ENCODE peak calls at places on chromosomes 16 and 17, in ten cellular contexts. Y is stomach; W is RWPE2; G is BE2C; Z is spleen; F is HAP-1; A is thyroid gland; X is body of pancreas; H is CD8-positive, alpha-beta memory T cell; B is colonic mucosa. E is an unnamed sample. For H3K4me1, the result is how much of the 10 kb centered on the place peaks cover.

GRCh38 chr17:79425686-79426085 is 185.2 kb downstream of the RBFOX3 start:
- DNase-seq in Y (no peak), X (no peak), W (no peak), Z (no peak), H (no peak), F (no peak), A (no peak), G (no peak), B (no peak), E (no peak)

GRCh38 chr17:51014129-51014528 is 106.5 kb downstream of the SPAG9 start:
- DNase-seq in X (no peak), H (no peak), G (no peak), A (no peak), F (no peak), W (no peak), Y (no peak), Z (no peak), B (no peak), E (no peak)

GRCh38 chr17:57484826-57485565 is 228.7 kb downstream of the MSI2 start:
- DNase-seq in X (no peak), W (no peak), H (no peak), F (no peak), G (no peak), Z (no peak), B (no peak), Y (no peak), A (peak), E (no peak)

GRCh38 chr16:85796599-85796998 is 2.7 kb downstream of the EMC8 start:
- DNase-seq in B (no peak), F (no peak), A (no peak), G (no peak), Y (no peak), X (no peak), Z (no peak), H (no peak), W (no peak), E (no peak)

GRCh38 chr17:50367401-50367800 is 5.6 kb downstream of the MRPL27 start:
- DNase-seq in G (no peak), A (no peak), Z (no peak), Y (no peak), B (no peak), W (no peak), F (no peak), X (no peak), H (no peak), E (peak)

GRCh38 chr17:6940186-6940649 is 55.6 kb upstream of the ALOX12 start:
- DNase-seq in F (no peak), Y (no peak), A (no peak), H (no peak), Z (no peak), W (no peak), G (no peak), B (no peak), X (no peak), E (no peak)

GRCh38 chr17:4449736-4450135 is 16.0 kb downstream of the SPNS3 start:
- DNase-seq in Z (no peak), F (no peak), Y (peak), B (peak), W (no peak), H (no peak), G (no peak), X (no peak), A (no peak), E (no peak)

GRCh38 chr16:68743664-68744063 is 6.6 kb downstream of the CDH1 start:
- DNase-seq in Y (no peak), F (no peak), Z (no peak), W (no peak), G (no peak), B (no peak), X (no peak), H (no peak), A (no peak), E (no peak)

GRCh38 chr16:49127103-49127502 is 154.5 kb downstream of the CBLN1 start:
- DNase-seq in H (no peak), G (no peak), X (no peak), W (no peak), B (no peak), Z (no peak), F (peak), A (no peak), Y (no peak), E (no peak)

GRCh38 chr17:66835476-66835875 is 559 bp downstream of the CACNG5 start:
- DNase-seq in B (no peak), A (no peak), F (no peak), H (no peak), X (no peak), Y (no peak), W (no peak), Z (no peak), G (no peak), E (no peak)
- H3K4me3 ChIP-seq in B (no peak), A (no peak), F (no peak), H (no peak), X (no peak), Y (no peak), W (no peak), Z (no peak), G (peak), E (no peak)

GRCh38 chr17:76273923-76274558 is 8.9 kb downstream of the UBALD2 start:
- DNase-seq in W (no peak), H (no peak), A (no peak), B (no peak), G (no peak), F (no peak), Y (no peak), Z (peak), X (no peak), E (no peak)
- H3K4me1 ChIP-seq in W (under half), H (half or more), A (under half), B (under half), G (under half), F (under half), Y (under half), Z (half or more), X (under half), E (under half)

GRCh38 chr16:28984619-28985135 is at the start of gene LAT:
- DNase-seq in H (peak), X (no peak), Y (peak), Z (peak), G (no peak), A (no peak), F (no peak), B (peak), W (peak), E (no peak)
- H3K4me3 ChIP-seq in H (peak), X (no peak), Y (peak), Z (peak), G (no peak), A (no peak), F (no peak), B (peak), W (no peak), E (no peak)

DNA sequence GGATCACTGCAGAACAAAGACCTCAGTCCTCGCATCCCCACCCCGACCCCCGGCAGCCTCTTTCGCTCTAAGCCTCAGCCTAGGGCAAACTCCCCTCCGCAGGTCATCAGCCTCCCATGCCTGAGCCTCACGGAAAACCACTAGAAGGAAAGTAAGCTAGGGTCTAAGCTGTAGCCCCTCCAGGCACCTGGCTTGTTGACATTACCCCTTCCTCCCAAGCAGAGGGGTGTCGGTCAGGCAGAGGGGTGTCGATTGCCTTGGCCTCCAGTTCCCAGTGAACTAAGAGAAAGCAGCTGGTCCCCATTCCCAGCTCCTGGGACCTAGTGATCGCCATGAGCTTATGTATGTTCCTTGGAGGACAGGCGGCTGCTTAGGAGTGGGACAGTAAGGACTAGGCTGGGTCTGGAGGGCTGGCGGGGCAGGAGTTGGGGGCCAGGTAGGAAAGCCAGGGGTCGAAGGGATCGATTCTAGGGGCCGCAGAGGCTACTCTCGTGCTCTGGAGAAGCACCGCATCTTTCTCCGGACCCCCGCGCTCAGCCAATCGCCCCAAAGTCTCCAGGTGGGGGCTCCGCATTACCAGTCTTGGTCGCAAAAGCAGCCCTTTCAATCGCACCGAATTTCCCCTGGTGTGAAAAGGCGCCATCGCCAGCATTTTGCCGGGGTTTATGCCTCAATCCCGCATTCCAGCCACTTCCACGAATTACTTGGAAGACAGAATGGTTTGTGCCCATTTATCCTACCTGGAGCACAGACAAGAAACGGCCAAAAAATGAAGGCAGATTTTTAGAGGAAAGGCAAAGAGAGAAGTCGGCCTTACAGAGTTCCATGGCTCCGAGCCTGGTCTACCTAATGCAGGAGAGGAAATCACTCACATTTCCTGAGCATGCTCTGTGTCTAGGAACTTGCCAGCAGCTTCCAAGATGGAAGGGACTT is 21.3 kb upstream of the HOXB13 start:
- DNase-seq in Z (no peak), X (no peak), B (no peak), W (no peak), Y (no peak), A (no peak), F (no peak), G (no peak), H (no peak), E (no peak)
- H3K4me1 ChIP-seq in Z (under half), X (under half), B (under half), W (under half), Y (under half), A (under half), F (under half), G (under half), H (under half), E (under half)

DNA sequence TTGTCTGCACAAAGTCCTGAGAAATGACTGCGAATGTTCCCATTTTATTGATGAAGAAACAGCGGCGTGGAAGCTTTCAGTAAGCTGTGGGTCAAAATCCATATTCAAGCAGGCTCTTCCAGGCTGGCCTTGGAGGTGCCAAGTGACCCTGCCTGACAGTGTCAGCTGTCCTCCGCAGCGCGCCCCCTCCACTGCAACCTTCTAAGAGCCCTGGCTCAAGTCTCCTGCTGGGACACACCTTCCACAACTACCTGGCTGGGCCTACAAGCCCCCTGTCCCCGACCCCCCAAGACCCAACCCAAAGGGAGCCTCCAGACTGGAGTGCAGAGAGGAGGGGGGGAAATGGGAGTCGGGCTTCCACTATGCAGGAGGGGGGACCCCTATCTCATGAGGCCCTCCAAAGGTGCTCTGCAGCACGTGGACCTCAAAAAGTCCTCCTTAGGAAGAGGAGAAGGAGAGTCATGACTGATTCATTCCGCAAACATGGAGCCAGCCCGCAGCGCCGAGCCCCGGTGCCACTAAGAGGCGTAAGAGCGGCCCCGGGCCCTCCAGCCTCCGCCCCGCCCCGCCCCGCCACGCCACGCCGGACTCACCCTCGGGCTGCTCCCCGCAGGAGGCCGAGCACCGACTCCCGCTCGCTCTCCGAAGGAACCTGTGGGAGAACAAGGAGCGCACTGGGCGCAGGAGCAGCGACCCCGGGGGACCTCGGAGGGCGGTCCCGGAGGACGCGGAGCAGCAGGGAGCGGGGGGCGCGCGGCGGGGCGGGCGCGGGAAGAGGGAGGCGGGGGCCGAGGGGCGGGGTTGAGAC is 574 bp downstream of the MPP3 start:
- DNase-seq in W (peak), Z (peak), X (peak), Y (peak), A (peak), G (peak), F (peak), H (no peak), B (peak), E (peak)
- H3K4me3 ChIP-seq in W (peak), Z (peak), X (peak), Y (peak), A (peak), G (peak), F (peak), H (no peak), B (peak), E (peak)

GRCh38 chr16:3857189-3858013 is 23.1 kb downstream of the CREBBP start:
- DNase-seq in A (no peak), F (no peak), G (no peak), W (no peak), H (no peak), Y (no peak), X (no peak), B (no peak), Z (no peak), E (no peak)
- H3K4me1 ChIP-seq in A (half or more), F (under half), G (under half), W (under half), H (half or more), Y (under half), X (half or more), B (under half), Z (half or more), E (under half)

DNA sequence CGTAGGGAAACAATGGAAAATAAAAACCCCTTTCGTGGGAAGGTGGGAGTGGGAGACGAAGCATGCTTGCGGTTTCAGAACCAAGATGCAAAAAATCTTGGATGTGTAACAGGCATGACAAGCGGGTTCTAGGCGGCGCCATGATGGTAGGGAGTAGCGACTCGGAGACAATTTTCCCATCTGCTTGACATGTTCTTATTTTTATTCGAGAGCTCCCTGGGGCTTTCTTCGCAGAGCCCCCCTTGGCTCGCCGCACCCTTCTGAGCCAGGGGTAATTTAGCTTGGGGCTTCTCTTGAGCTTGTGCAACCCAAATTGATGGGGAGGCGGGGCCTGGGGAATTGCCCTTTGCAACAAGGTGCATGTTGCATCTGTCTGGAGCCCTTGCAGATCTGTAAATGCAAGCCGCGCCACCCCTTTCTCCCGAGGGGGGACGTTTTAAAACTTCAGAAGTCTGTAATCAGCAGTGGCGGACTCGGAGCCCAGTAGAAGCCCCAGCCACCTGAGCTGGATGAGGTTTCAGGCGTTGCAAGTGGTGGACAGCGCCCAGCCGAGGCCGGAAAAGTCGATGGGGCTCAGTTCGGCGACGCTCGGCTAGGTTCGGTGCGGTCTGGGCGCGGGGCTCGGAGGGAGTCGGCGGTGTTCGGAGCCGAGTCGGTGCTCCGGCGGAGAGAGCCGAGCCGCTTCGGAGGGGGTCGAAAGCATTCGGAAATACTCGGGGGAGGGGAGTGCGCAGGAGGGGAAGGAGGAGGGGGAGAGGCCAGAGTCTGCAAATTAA is 2.9 kb downstream of the GNAO1 start:
- DNase-seq in B (peak), W (peak), G (peak), X (peak), F (peak), Z (peak), A (peak), Y (peak), H (peak), E (peak)
- H3K4me3 ChIP-seq in B (peak), W (no peak), G (peak), X (no peak), F (no peak), Z (no peak), A (no peak), Y (peak), H (peak), E (no peak)